ENCODE peak calls at places on chromosomes 5 and 9, in four cellular contexts. V is CD4-positive, CD25-positive, alpha-beta regulatory T cell; R is PC-9; E is fibroblast of lung. J is an unnamed sample.

GRCh38 chr9:109950710-109951443 is 170.9 kb downstream of the PALM2AKAP2 start:
- DNase-seq in V (peak; percentile 85), R (no peak), E (no peak), J (no peak)

GRCh38 chr5:132474131-132474723 is 16.3 kb downstream of the IRF1 start:
- DNase-seq in R (no peak), V (no peak), E (no peak), J (no peak)

GRCh38 chr5:55102345-55102744 is at the start of gene GZMA:
- DNase-seq in R (no peak), E (no peak), V (peak; percentile 77), J (no peak)

GRCh38 chr9:10005206-10005605 is 607.6 kb downstream of the PTPRD start:
- DNase-seq in R (no peak), V (no peak), E (no peak), J (no peak)

GRCh38 chr5:141845371-141845821 is 32.8 kb downstream of the PCDH1 start:
- DNase-seq in R (no peak), E (no peak), V (peak; percentile 36), J (no peak)

GRCh38 chr5:85990998-85991397 is 626.7 kb upstream of the COX7C start:
- DNase-seq in E (no peak), R (no peak), V (no peak), J (no peak)

GRCh38 chr9:128635266-128636023 is 21.2 kb downstream of the DYNC2I2 start:
- DNase-seq in E (peak; percentile 95), V (no peak), R (peak; percentile 100), J (peak; percentile 86)

GRCh38 chr5:18113724-18114123 is 479.5 kb downstream of the TAF11L14 start:
- DNase-seq in R (no peak), E (peak; percentile 1), V (no peak), J (no peak)

GRCh38 chr9:107690026-107690425 is 200.5 kb upstream of the KLF4 start:
- DNase-seq in V (no peak), E (peak; percentile 50), R (no peak), J (no peak)

DNA sequence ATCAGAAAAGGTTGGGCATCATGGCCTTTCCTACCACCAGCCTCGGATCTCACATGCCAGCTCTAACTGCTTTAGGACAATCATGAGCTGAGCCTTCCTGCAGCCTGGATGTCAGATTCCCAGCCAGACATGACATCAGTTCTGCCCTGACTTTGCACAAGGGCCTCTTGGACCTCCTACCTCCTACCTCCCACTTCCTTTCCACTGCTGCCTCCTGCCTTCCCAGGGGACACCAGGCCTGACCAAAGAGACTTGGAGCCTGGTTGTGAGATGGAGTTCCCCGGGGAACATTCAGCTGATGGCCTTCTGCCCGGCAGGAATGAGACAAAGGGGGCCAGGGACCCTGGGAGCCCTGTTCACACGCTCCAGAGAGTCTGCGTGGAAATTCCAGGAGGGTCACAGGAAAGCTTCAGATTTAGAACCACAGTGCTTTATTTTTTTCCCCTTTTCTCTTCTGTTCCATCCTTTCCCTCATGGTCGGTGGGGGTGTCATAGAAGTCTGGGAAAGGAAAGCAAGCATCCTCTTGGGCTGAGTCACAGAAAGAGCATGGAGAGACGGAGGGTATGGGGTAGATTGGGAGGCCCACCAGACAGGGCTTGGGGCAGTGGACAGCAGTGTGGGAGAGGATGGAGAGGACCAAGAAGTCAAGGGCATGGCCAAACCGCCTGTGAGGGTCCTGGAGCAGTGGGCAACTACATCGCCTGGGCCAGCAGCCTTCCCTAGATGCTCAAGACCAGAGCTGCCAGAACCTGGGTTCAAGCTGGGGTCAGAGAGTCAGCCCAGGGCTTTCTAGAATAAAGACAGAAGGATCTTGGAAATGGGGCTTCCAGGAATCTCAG is 35.5 kb upstream of the IL17B start:
- DNase-seq in V (no peak), R (no peak), E (peak; percentile 66), J (peak; percentile 89)
- H3K4me3 ChIP-seq in V (no peak overlapping the region), R (no peak overlapping the region), E (no peak overlapping the region), J (peak overlapping the region; percentile 67)

GRCh38 chr5:112418412-112419049 is 546 bp downstream of the EPB41L4A start:
- DNase-seq in E (no peak), V (no peak), R (no peak), J (peak; percentile 66)

GRCh38 chr5:112417931-112418358 is 1.1 kb downstream of the EPB41L4A start:
- DNase-seq in R (peak; percentile 8), E (peak; percentile 23), V (peak; percentile 79), J (peak; percentile 63)

GRCh38 chr5:112420111-112420864 is 1.2 kb upstream of the EPB41L4A start:
- DNase-seq in R (peak; percentile 82), E (peak; percentile 33), V (peak; percentile 30), J (peak; percentile 92)

GRCh38 chr5:112419050-112419595 is at the start of gene EPB41L4A:
- DNase-seq in R (peak; percentile 49), V (no peak), E (peak; percentile 8), J (peak; percentile 65)

DNA sequence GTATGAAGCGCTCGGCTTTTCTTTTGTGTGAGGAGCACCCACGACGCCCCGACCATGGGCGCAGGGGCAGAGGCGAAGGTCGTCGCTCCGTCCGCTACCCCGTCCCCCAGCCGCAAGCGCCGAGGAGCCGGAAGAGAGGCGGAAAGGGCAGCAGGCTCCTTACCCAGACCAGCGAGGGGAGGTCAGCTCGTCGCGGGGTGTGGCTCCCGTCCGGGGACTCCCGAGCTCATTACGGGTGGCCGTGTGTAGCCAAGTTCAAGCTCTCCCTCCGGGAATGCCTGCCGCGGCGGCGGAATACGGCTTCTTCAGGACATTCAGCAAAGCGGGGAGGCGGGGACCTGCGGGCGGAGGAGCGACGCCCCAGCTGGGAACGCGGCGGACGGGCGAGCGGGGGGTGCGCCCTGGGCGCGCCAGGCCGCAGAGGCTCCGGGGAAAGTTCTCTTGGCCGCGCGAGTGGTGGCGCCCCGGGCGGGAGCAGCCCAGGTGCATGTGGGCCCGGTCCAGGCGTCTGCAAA is 576 bp upstream of the EPB41L4A start:
- DNase-seq in E (peak; percentile 14), V (no peak), R (peak; percentile 62), J (peak; percentile 86)
- H3K4me3 ChIP-seq in E (peak overlapping the region; percentile 48), V (no peak overlapping the region), R (peak overlapping the region; percentile 66), J (peak overlapping the region; percentile 90)

DNA sequence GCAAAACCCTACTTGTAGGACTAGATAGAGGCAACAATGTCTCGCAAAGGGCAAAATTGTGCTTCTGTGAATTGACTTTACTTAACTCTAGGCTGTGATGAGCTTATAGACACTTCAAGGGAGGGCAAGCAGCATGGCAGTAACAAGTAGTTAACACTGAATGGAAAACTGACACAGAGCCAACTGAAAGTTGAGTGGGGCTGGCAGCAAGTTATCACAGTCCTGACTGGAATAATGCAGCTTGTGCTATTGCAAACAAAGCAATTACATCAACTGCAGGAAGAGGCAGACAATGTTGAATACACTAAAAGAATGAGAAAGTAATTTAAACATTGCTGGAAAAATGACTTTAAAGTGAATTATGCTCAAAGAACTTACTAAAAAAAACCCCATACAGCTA is 62.2 kb downstream of the RNF38 start:
- DNase-seq in V (no peak), E (peak; percentile 11), R (no peak), J (peak; percentile 70)
- H3K4me3 ChIP-seq in V (no peak overlapping the region), E (no peak overlapping the region), R (no peak overlapping the region), J (no peak overlapping the region)

DNA sequence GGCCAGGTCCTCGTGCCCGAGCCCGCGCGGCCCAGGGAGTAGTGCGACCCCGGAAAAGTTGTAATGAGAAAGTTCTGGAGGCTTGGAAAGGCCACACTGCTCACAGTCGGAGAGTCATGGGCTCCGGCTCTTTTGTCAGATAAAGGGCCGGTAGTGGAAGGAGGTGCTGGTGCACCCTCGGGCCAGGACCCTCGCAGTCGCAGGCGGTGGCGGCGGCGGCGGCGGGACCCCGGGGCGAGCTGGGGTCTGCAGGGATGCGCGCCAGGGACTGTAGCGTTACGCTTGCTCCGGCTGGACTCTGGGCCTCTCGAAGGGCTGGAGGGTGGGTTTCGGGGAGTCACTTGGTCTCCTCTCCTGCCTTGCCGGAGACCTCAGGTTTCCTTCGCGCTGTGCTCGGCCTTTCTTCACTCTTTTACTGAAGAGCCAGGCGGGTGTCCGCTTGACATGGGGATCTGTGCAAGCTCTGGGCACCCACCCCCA is 1.5 kb downstream of the RORB start:
- DNase-seq in V (no peak), E (peak; percentile 19), R (no peak), J (no peak)
- H3K4me3 ChIP-seq in V (no peak overlapping the region), E (peak overlapping the region; percentile 7), R (no peak overlapping the region), J (peak overlapping the region; percentile 61)

GRCh38 chr5:148730272-148730954 is 76.1 kb upstream of the HTR4 start:
- DNase-seq in R (no peak), V (no peak), E (peak; percentile 64), J (no peak)
- H3K4me3 ChIP-seq in R (no peak overlapping the region), V (no peak overlapping the region), E (no peak overlapping the region), J (no peak overlapping the region)

DNA sequence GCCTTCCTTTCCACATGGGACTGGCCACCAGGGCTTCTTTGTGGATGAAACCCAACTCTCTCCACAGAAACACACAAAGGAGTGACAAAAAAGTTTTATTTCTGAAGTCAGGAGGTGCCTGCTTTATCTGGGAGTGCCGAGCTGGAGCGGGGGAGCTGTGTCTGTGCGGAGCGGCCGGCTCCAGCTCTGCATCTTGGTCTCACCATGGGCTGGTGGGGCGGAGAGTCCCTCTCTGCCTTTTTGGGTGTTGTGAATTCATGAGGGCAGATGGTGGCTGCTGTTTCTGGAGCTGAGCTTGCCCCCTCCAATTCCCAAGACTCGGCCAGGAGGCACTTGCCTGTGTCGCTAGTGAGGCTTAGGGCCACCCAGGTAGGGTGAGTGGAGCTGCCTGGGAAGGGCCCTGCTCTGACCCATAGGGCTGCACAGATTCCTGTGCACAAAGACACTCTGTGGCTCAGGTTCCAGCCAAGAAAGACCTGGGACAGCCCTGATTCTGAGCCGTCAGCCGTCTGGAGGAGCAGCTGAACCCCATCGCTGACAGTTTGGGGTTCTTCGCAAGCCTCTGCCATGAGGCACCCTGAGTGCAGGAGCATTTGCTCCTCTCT is 1.4 kb downstream of the DBH start:
- DNase-seq in R (no peak), V (no peak), E (no peak), J (no peak)
- H3K4me3 ChIP-seq in R (no peak overlapping the region), V (no peak overlapping the region), E (no peak overlapping the region), J (no peak overlapping the region)

DNA sequence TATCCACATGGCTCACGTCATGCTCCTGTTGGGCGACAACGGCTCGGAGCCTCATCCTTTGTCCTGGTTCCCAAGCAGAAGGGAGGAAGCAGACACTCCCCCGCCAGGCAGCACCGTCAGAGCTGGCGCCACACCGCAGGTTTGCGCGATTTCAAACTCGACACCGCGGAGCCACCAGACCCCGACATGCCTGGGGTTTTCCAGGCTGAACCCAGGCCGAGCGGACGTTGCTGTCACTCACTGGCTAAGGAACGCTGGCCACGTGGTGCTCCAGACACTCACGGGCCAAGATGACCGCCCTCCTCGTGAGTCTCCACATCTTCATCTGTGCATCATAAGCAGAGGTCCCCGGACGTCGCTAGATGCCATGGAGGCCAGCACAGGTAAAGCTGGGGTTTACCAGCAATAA is 9.0 kb downstream of the TERT start:
- DNase-seq in R (no peak), E (no peak), V (no peak), J (peak; percentile 38)
- H3K4me3 ChIP-seq in R (no peak overlapping the region), E (no peak overlapping the region), V (no peak overlapping the region), J (no peak overlapping the region)